ENCODE peak calls at places on chromosomes 11 and 22, in six cellular contexts. S is Caco-2; Q is spleen; D is stomach; B is CD8-positive, alpha-beta T cell; G is cardiac fibroblast. I is an unnamed sample.

GRCh38 chr11:73320786-73321325 is 12.8 kb downstream of the ARHGEF17 start:
- DNase-seq in B (no peak), Q (no peak), S (no peak), D (no peak), G (peak; percentile 87), I (no peak)

GRCh38 chr11:128757886-128758612 is 64.2 kb downstream of the FLI1 start:
- DNase-seq in Q (peak; percentile 80), S (no peak), D (no peak), B (no peak), G (no peak), I (peak; percentile 81)

GRCh38 chr11:15742626-15743243 is 613.6 kb downstream of the SOX6 start:
- DNase-seq in D (no peak), S (no peak), G (peak; percentile 13), B (no peak), Q (no peak), I (no peak)

GRCh38 chr11:3609416-3610265 is 32.2 kb downstream of the ART5 start:
- DNase-seq in G (peak; percentile 56), Q (peak; percentile 13), S (no peak), D (no peak), B (no peak), I (no peak)

GRCh38 chr22:45268167-45268957 is 16.4 kb upstream of the UPK3A start:
- DNase-seq in D (peak; percentile 36), S (peak; percentile 80), Q (peak; percentile 87), G (no peak), B (no peak), I (no peak)

GRCh38 chr11:103842795-103843194 is 193.6 kb upstream of the DDI1 start:
- DNase-seq in B (no peak), D (no peak), S (no peak), Q (no peak), G (peak; percentile 30), I (no peak)

GRCh38 chr11:20647976-20648565 is 21.3 kb upstream of the NELL1 start:
- DNase-seq in S (no peak), Q (no peak), G (peak; percentile 57), B (no peak), D (peak; percentile 36), I (no peak)

GRCh38 chr22:48444320-48445112 is 1383.2 kb downstream of the BRD1 start:
- DNase-seq in S (no peak), D (no peak), G (no peak), Q (peak; percentile 78), B (no peak), I (peak; percentile 73)

GRCh38 chr22:46085831-46086576 is 64.3 kb upstream of the PPARA start:
- DNase-seq in Q (peak; percentile 76), G (peak; percentile 69), S (peak; percentile 91), D (peak; percentile 87), B (no peak), I (no peak)

GRCh38 chr11:83042966-83043711 is 28.6 kb downstream of the RAB30 start:
- DNase-seq in G (peak; percentile 51), S (no peak), D (no peak), B (no peak), Q (no peak), I (no peak)

GRCh38 chr11:12552677-12553076 is 121.5 kb upstream of the TEAD1 start:
- DNase-seq in Q (no peak), S (no peak), D (no peak), G (peak; percentile 95), B (no peak), I (no peak)

GRCh38 chr11:3178349-3178748 is 13.2 kb upstream of the OSBPL5 start:
- DNase-seq in G (peak; percentile 59), B (no peak), Q (no peak), D (no peak), S (no peak), I (no peak)

GRCh38 chr11:38460901-38461300 is 1862.9 kb upstream of the RAG2 start:
- DNase-seq in Q (no peak), D (peak; percentile 71), S (no peak), B (no peak), G (peak; percentile 94), I (no peak)

GRCh38 chr11:26649884-26650283 is 72.0 kb downstream of the SLC5A12 start:
- DNase-seq in D (peak; percentile 58), S (peak; percentile 69), G (peak; percentile 83), Q (no peak), B (no peak), I (no peak)

GRCh38 chr11:19866037-19866436 is 153.4 kb downstream of the NAV2 start:
- DNase-seq in Q (no peak), G (no peak), D (no peak), B (no peak), S (no peak), I (no peak)

DNA sequence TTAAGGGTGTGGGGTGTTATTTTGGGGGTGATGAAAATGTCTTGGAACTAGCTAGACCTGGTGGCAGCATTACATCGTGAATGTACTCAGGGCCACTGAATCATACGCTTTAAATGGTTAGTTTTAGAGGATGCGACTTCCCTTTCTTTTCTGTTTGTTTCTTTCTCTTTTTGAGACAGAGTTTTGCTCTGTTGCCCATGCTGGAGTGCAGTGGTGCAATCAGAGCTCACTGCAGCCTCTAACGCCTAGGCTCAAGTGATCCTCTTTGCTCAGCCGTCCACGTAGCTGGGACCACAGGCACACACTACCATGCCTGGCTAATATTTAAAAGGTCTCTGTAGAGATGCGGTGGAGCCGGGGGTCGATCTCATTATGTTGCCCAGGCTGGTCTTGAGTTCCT is 5.5 kb upstream of the MIAT start:
- DNase-seq in D (no peak), G (no peak), B (no peak), S (no peak), Q (no peak), I (no peak)
- H3K4me3 ChIP-seq in D (no peak overlapping the region), G (no peak overlapping the region), B (no peak overlapping the region), S (no peak overlapping the region), Q (no peak overlapping the region), I (no peak overlapping the region)

GRCh38 chr11:118243161-118243560 is 9.0 kb downstream of the MPZL3 start:
- DNase-seq in B (no peak), S (no peak), G (no peak), D (no peak), Q (no peak), I (no peak)

GRCh38 chr11:118238947-118239346 is 13.2 kb downstream of the MPZL3 start:
- DNase-seq in B (no peak), D (no peak), G (no peak), Q (no peak), S (no peak), I (no peak)

GRCh38 chr11:118243993-118244762 is 8.0 kb downstream of the MPZL3 start:
- DNase-seq in D (no peak), S (no peak), B (no peak), Q (no peak), G (no peak), I (no peak)

GRCh38 chr11:118239509-118239908 is 12.7 kb downstream of the MPZL3 start:
- DNase-seq in Q (no peak), B (no peak), D (no peak), S (no peak), G (no peak), I (no peak)

GRCh38 chr11:118241191-118242098 is 10.7 kb downstream of the MPZL3 start:
- DNase-seq in D (peak; percentile 47), B (peak; percentile 72), Q (peak; percentile 77), S (peak; percentile 68), G (peak; percentile 20), I (peak; percentile 62)
- H3K4me3 ChIP-seq in D (no peak overlapping the region), B (no peak overlapping the region), Q (peak overlapping the region; percentile 2), S (no peak overlapping the region), G (no peak overlapping the region), I (no peak overlapping the region)

GRCh38 chr11:81496566-81496965 is 1237.1 kb downstream of the FAM181B start:
- DNase-seq in S (no peak), B (no peak), Q (no peak), G (no peak), D (no peak), I (no peak)

GRCh38 chr11:81494431-81494830 is 1239.2 kb downstream of the FAM181B start:
- DNase-seq in B (no peak), G (no peak), D (no peak), S (no peak), Q (no peak), I (no peak)

GRCh38 chr11:81492923-81493445 is 1240.7 kb downstream of the FAM181B start:
- DNase-seq in G (no peak), Q (no peak), B (no peak), D (no peak), S (no peak), I (no peak)

GRCh38 chr11:81495699-81496292 is 1237.9 kb downstream of the FAM181B start:
- DNase-seq in G (no peak), B (no peak), S (no peak), Q (no peak), D (no peak), I (no peak)

DNA sequence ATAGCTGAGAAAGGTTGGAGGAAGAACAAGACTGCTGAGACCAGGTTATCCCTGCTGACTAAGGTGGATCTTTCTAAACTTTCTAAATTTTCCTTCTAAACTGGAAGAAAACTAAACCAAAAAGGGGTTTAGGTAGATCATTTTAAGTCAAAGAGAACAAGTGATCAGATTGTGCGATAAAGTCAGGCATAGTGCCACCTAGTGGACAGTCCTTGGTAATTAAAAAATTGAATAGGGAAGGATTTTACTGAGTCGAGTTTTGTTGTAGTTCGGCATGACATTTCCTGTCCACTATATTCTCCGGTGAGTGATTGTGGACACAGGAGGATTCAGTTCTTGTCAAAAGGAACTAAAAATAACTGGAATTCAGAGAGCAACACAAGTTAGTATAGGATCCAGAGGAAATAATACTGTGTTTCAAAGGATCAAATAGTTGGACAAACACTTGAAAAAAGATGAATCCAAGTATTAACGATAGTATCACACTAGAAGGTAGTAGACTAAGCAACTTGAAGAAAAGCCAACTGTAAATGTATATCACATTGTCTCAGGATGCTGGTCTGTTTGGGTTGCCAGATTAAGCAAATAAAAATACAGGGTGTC is 1236.4 kb downstream of the FAM181B start:
- DNase-seq in D (no peak), G (peak; percentile 14), Q (no peak), B (no peak), S (no peak), I (peak; percentile 3)
- H3K4me3 ChIP-seq in D (no peak overlapping the region), G (no peak overlapping the region), Q (no peak overlapping the region), B (no peak overlapping the region), S (no peak overlapping the region), I (no peak overlapping the region)

DNA sequence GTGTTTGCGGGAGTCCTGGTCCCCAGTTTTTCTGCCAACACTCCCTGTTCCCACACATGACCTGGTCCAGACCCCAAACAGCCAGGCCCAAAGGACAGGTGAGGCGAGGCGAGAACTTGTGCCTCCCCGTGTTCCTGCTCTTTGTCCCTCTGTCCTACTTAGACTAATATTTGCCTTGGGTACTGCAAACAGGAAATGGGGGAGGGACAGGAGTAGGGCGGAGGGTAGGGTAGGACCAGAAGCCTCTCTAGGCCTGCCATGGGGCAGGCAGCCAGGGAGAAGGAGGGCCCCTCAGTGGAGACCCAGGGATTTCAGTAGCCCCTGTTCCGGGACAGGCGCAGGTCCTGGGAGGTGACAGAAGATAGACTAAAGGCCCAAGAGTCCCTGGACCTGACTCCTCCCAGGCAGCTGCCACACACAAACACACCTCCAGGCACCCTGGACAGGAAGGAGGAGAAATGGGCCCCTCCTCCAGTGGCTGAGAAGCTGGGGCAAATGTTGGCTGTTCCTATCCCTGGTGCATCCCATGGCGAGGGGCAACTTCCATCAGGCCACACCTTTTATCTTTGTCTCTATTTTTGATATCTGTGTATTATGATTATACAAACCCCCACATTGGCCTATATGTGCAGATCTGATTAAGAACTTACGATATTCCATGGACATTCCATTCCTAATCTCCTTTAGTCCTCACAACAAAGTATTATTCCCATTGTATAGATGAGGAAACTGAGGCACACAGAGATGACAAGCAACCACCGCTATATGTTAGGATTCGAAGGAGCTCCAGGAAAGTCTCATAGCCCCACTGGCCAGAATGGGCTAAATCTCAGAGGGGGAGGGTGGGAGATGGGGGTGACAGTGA is 626 bp upstream of the F2 start:
- DNase-seq in Q (no peak), S (peak; percentile 89), G (peak; percentile 41), B (no peak), D (peak; percentile 77), I (no peak)
- H3K4me3 ChIP-seq in Q (no peak overlapping the region), S (no peak overlapping the region), G (no peak overlapping the region), B (no peak overlapping the region), D (no peak overlapping the region), I (no peak overlapping the region)